ENCODE peak calls at places on chromosomes 16 and 17, in ten cellular contexts. Q is GM20000; F is kidney; R is NCI-H524; I is activated CD4-positive, alpha-beta T cell treated with anti-CD3 and anti-CD28 coated beads, Interleukin-2, amount 50 U/mL, for 48 hours; G is body of pancreas; X is A549; T is activated naive CD8-positive, alpha-beta T cell treated with anti-CD3 and anti-CD28 coated beads, Interleukin-2, amount 10 ng/mL, durations not matched to agents 7 days and 5 days; D is stimulated activated CD8-positive, alpha-beta memory T cell treated with anti-CD3 and anti-CD28 coated beads, Interleukin-15, amount 100 ng/mL, for 1 hour; N is M059J. U is an unnamed sample.

GRCh38 chr17:185445-186138 is 4.1 kb upstream of the DOC2B start:
- DNase-seq in T (no peak), I (peak), D (no peak), N (no peak), Q (no peak), R (no peak), G (no peak), F (peak), X (no peak), U (no peak)

GRCh38 chr17:1125775-1126120 is 54.0 kb downstream of the ABR start:
- DNase-seq in X (no peak), N (no peak), R (no peak), T (no peak), Q (no peak), F (no peak), D (no peak), I (no peak), G (no peak), U (no peak)

GRCh38 chr16:83046664-83047063 is 419.9 kb downstream of the CDH13 start:
- DNase-seq in F (no peak), R (no peak), N (no peak), Q (no peak), T (no peak), X (no peak), I (no peak), G (no peak), D (no peak), U (no peak)

GRCh38 chr16:28522792-28523191 is 16.0 kb downstream of the NUPR1 start:
- DNase-seq in X (no peak), I (no peak), N (no peak), T (no peak), R (no peak), G (no peak), D (no peak), Q (no peak), F (no peak), U (no peak)

GRCh38 chr16:53094013-53094630 is 39.3 kb downstream of the CHD9 start:
- DNase-seq in N (no peak), F (peak), X (peak), G (peak), D (no peak), Q (peak), T (no peak), I (no peak), R (peak), U (no peak)

GRCh38 chr16:83501481-83501880 is 306.3 kb upstream of the HSBP1 start:
- DNase-seq in F (no peak), Q (no peak), D (no peak), T (no peak), R (no peak), N (peak), I (no peak), G (no peak), X (no peak), U (no peak)

GRCh38 chr17:77382356-77382911 is 241.7 kb downstream of the SEC14L1 start:
- DNase-seq in D (no peak), F (no peak), X (no peak), Q (peak), I (no peak), G (no peak), N (no peak), R (no peak), T (peak), U (no peak)

GRCh38 chr17:40496170-40496569 is 5.3 kb downstream of the TNS4 start:
- DNase-seq in D (no peak), N (no peak), Q (no peak), G (no peak), I (no peak), F (peak), X (no peak), R (no peak), T (no peak), U (no peak)

GRCh38 chr16:15440852-15441251 is 6.5 kb downstream of the BMERB1 start:
- DNase-seq in N (peak), Q (no peak), X (peak), F (no peak), G (no peak), D (no peak), I (no peak), T (no peak), R (no peak), U (no peak)

GRCh38 chr17:77811521-77811920 is 147.0 kb upstream of the TNRC6C start:
- DNase-seq in G (no peak), I (no peak), F (no peak), T (no peak), R (no peak), Q (no peak), X (no peak), D (no peak), N (peak), U (no peak)

GRCh38 chr17:77847211-77848085 is 111.1 kb upstream of the TNRC6C start:
- DNase-seq in R (no peak), N (no peak), X (no peak), T (no peak), Q (no peak), I (no peak), D (no peak), F (peak), G (no peak), U (no peak)

GRCh38 chr16:85689950-85690320 is 1.2 kb upstream of the GINS2 start:
- DNase-seq in I (no peak), G (no peak), D (no peak), R (no peak), T (no peak), F (no peak), Q (no peak), X (no peak), N (no peak), U (no peak)

GRCh38 chr16:85906349-85906748 is 7.4 kb downstream of the IRF8 start:
- DNase-seq in X (no peak), I (no peak), D (no peak), N (no peak), R (no peak), T (peak), G (no peak), Q (no peak), F (peak), U (no peak)

GRCh38 chr16:49844399-49844798 is 11.5 kb downstream of the ZNF423 start:
- DNase-seq in X (no peak), Q (no peak), I (no peak), N (no peak), R (no peak), F (no peak), T (no peak), G (no peak), D (no peak), U (no peak)

U was measured in nucleus accumbens.